ENCODE peak calls at places on chromosome 16, in seven cellular contexts. One of them, this sample, is unnamed.

GRCh38 chr16:52271088-52271487 is 275.9 kb downstream of the TOX3 start:
- DNase-seq in A549: no peak
- DNase-seq in Peyer's patch: no peak
- DNase-seq in fibroblast of the aortic adventitia: no peak
- DNase-seq in kidney: no peak
- DNase-seq in SJCRH30: no peak
- DNase-seq in cardiac fibroblast: no peak
- DNase-seq in this sample: no peak

GRCh38 chr16:27312580-27313421 is 973 bp upstream of the IL4R start:
- DNase-seq in A549: no peak
- DNase-seq in Peyer's patch: peak; percentile 36
- DNase-seq in fibroblast of the aortic adventitia: no peak
- DNase-seq in kidney: peak; percentile 38
- DNase-seq in SJCRH30: no peak
- DNase-seq in cardiac fibroblast: no peak
- DNase-seq in this sample: no peak

GRCh38 chr16:12471383-12471782 is 332.3 kb downstream of the CPPED1 start:
- DNase-seq in A549: no peak
- DNase-seq in Peyer's patch: no peak
- DNase-seq in fibroblast of the aortic adventitia: no peak
- DNase-seq in kidney: no peak
- DNase-seq in SJCRH30: no peak
- DNase-seq in cardiac fibroblast: no peak
- DNase-seq in this sample: no peak

GRCh38 chr16:15034266-15035162 is 21.4 kb downstream of the NTAN1 start:
- DNase-seq in A549: no peak
- DNase-seq in Peyer's patch: peak; percentile 44
- DNase-seq in fibroblast of the aortic adventitia: no peak
- DNase-seq in kidney: peak; percentile 75
- DNase-seq in SJCRH30: no peak
- DNase-seq in cardiac fibroblast: peak; percentile 48
- DNase-seq in this sample: no peak

GRCh38 chr16:81581107-81581506 is 136.5 kb downstream of the CMIP start:
- DNase-seq in A549: no peak
- DNase-seq in Peyer's patch: peak; percentile 74
- DNase-seq in fibroblast of the aortic adventitia: no peak
- DNase-seq in kidney: no peak
- DNase-seq in SJCRH30: no peak
- DNase-seq in cardiac fibroblast: no peak
- DNase-seq in this sample: no peak

GRCh38 chr16:10608687-10609409 is 28.4 kb upstream of the EMP2 start:
- DNase-seq in A549: no peak
- DNase-seq in Peyer's patch: no peak
- DNase-seq in fibroblast of the aortic adventitia: peak; percentile 68
- DNase-seq in kidney: no peak
- DNase-seq in SJCRH30: no peak
- DNase-seq in cardiac fibroblast: peak; percentile 41
- DNase-seq in this sample: no peak

GRCh38 chr16:50309156-50309526 is 42.8 kb downstream of the ADCY7 start:
- DNase-seq in A549: no peak
- DNase-seq in Peyer's patch: no peak
- DNase-seq in fibroblast of the aortic adventitia: no peak
- DNase-seq in kidney: peak; percentile 57
- DNase-seq in SJCRH30: no peak
- DNase-seq in cardiac fibroblast: no peak
- DNase-seq in this sample: no peak

GRCh38 chr16:13427943-13428342 is 492.0 kb upstream of the ERCC4 start:
- DNase-seq in A549: no peak
- DNase-seq in Peyer's patch: no peak
- DNase-seq in fibroblast of the aortic adventitia: no peak
- DNase-seq in kidney: no peak
- DNase-seq in SJCRH30: no peak
- DNase-seq in cardiac fibroblast: no peak
- DNase-seq in this sample: no peak

GRCh38 chr16:58678716-58679115 is 5.9 kb downstream of the SLC38A7 start:
- DNase-seq in A549: peak; percentile 55
- DNase-seq in Peyer's patch: no peak
- DNase-seq in fibroblast of the aortic adventitia: peak; percentile 54
- DNase-seq in kidney: peak; percentile 43
- DNase-seq in SJCRH30: no peak
- DNase-seq in cardiac fibroblast: peak; percentile 57
- DNase-seq in this sample: no peak

GRCh38 chr16:27377666-27378485 is 24.1 kb upstream of the IL21R start:
- DNase-seq in A549: no peak
- DNase-seq in Peyer's patch: peak; percentile 46
- DNase-seq in fibroblast of the aortic adventitia: no peak
- DNase-seq in kidney: no peak
- DNase-seq in SJCRH30: no peak
- DNase-seq in cardiac fibroblast: no peak
- DNase-seq in this sample: no peak

GRCh38 chr16:88430524-88431446 is 22.3 kb upstream of the ZFPM1 start:
- DNase-seq in A549: no peak
- DNase-seq in Peyer's patch: peak; percentile 80
- DNase-seq in fibroblast of the aortic adventitia: no peak
- DNase-seq in kidney: no peak
- DNase-seq in SJCRH30: no peak
- DNase-seq in cardiac fibroblast: no peak
- DNase-seq in this sample: no peak
- H3K4me3 ChIP-seq in A549: no peak overlapping the region
- H3K4me3 ChIP-seq in Peyer's patch: peak overlapping the region; percentile 42
- H3K4me3 ChIP-seq in fibroblast of the aortic adventitia: no peak overlapping the region
- H3K4me3 ChIP-seq in kidney: no peak overlapping the region
- H3K4me3 ChIP-seq in SJCRH30: no peak overlapping the region
- H3K4me3 ChIP-seq in cardiac fibroblast: peak overlapping the region; percentile 17
- H3K4me3 ChIP-seq in this sample: no peak overlapping the region

DNA sequence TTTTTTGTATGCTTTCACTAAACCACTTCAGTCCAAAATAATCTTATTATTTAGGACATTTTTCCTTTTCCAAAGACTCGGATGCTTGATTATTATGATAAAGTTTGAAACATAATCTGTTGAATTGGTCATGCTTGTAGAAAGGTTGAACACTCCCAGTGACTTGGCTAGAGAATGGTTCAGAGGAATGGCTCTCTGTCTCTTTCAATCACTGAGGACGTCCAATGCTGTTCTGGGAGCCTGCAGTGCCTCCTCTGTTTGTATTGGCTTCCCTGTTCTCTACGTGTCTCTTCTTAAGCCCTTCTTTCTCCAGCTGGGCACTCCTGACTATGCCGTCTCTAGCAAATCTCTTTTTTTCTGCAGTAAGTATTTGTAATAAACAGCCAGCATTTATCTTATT is 369.0 kb upstream of the DYNLRB2 start:
- DNase-seq in A549: no peak
- DNase-seq in Peyer's patch: no peak
- DNase-seq in fibroblast of the aortic adventitia: peak; percentile 13
- DNase-seq in kidney: no peak
- DNase-seq in SJCRH30: no peak
- DNase-seq in cardiac fibroblast: no peak
- DNase-seq in this sample: no peak
- H3K4me3 ChIP-seq in A549: no peak overlapping the region
- H3K4me3 ChIP-seq in Peyer's patch: no peak overlapping the region
- H3K4me3 ChIP-seq in fibroblast of the aortic adventitia: no peak overlapping the region
- H3K4me3 ChIP-seq in kidney: no peak overlapping the region
- H3K4me3 ChIP-seq in SJCRH30: no peak overlapping the region
- H3K4me3 ChIP-seq in cardiac fibroblast: no peak overlapping the region
- H3K4me3 ChIP-seq in this sample: no peak overlapping the region

GRCh38 chr16:73047221-73047535 is 750 bp downstream of the ZFHX3 start:
- DNase-seq in A549: no peak
- DNase-seq in Peyer's patch: no peak
- DNase-seq in fibroblast of the aortic adventitia: peak; percentile 87
- DNase-seq in kidney: peak; percentile 1
- DNase-seq in SJCRH30: no peak
- DNase-seq in cardiac fibroblast: peak; percentile 67
- DNase-seq in this sample: no peak

GRCh38 chr16:73047536-73048291 is at the start of gene ZFHX3:
- DNase-seq in A549: peak; percentile 73
- DNase-seq in Peyer's patch: peak; percentile 82
- DNase-seq in fibroblast of the aortic adventitia: peak; percentile 51
- DNase-seq in kidney: peak; percentile 91
- DNase-seq in SJCRH30: peak; percentile 63
- DNase-seq in cardiac fibroblast: peak; percentile 71
- DNase-seq in this sample: peak; percentile 71

GRCh38 chr16:73046484-73047214 is 1.3 kb downstream of the ZFHX3 start:
- DNase-seq in A549: no peak
- DNase-seq in Peyer's patch: peak; percentile 14
- DNase-seq in fibroblast of the aortic adventitia: no peak
- DNase-seq in kidney: peak; percentile 1
- DNase-seq in SJCRH30: no peak
- DNase-seq in cardiac fibroblast: no peak
- DNase-seq in this sample: peak; percentile 61

GRCh38 chr16:73049051-73049910 is 1.4 kb upstream of the ZFHX3 start:
- DNase-seq in A549: no peak
- DNase-seq in Peyer's patch: no peak
- DNase-seq in fibroblast of the aortic adventitia: no peak
- DNase-seq in kidney: no peak
- DNase-seq in SJCRH30: no peak
- DNase-seq in cardiac fibroblast: no peak
- DNase-seq in this sample: no peak

GRCh38 chr16:73048292-73049050 is 543 bp upstream of the ZFHX3 start:
- DNase-seq in A549: peak; percentile 69
- DNase-seq in Peyer's patch: peak; percentile 69
- DNase-seq in fibroblast of the aortic adventitia: peak; percentile 43
- DNase-seq in kidney: peak; percentile 82
- DNase-seq in SJCRH30: no peak
- DNase-seq in cardiac fibroblast: peak; percentile 29
- DNase-seq in this sample: no peak
- H3K4me3 ChIP-seq in A549: peak overlapping the region; percentile 72
- H3K4me3 ChIP-seq in Peyer's patch: peak overlapping the region; percentile 61
- H3K4me3 ChIP-seq in fibroblast of the aortic adventitia: peak overlapping the region; percentile 80
- H3K4me3 ChIP-seq in kidney: peak overlapping the region; percentile 53
- H3K4me3 ChIP-seq in SJCRH30: peak overlapping the region; percentile 89
- H3K4me3 ChIP-seq in cardiac fibroblast: peak overlapping the region; percentile 43
- H3K4me3 ChIP-seq in this sample: peak overlapping the region; percentile 86

GRCh38 chr16:30928390-30928789 is 5.0 kb downstream of the FBXL19 start:
- DNase-seq in A549: no peak
- DNase-seq in Peyer's patch: no peak
- DNase-seq in fibroblast of the aortic adventitia: no peak
- DNase-seq in kidney: no peak
- DNase-seq in SJCRH30: no peak
- DNase-seq in cardiac fibroblast: no peak
- DNase-seq in this sample: no peak

GRCh38 chr16:30926333-30926811 is 3.0 kb downstream of the FBXL19 start:
- DNase-seq in A549: no peak
- DNase-seq in Peyer's patch: no peak
- DNase-seq in fibroblast of the aortic adventitia: no peak
- DNase-seq in kidney: no peak
- DNase-seq in SJCRH30: no peak
- DNase-seq in cardiac fibroblast: no peak
- DNase-seq in this sample: no peak

GRCh38 chr16:30926937-30927788 is 3.8 kb downstream of the FBXL19 start:
- DNase-seq in A549: no peak
- DNase-seq in Peyer's patch: no peak
- DNase-seq in fibroblast of the aortic adventitia: no peak
- DNase-seq in kidney: no peak
- DNase-seq in SJCRH30: no peak
- DNase-seq in cardiac fibroblast: no peak
- DNase-seq in this sample: no peak

GRCh38 chr16:30929167-30929566 is 5.8 kb downstream of the FBXL19 start:
- DNase-seq in A549: no peak
- DNase-seq in Peyer's patch: no peak
- DNase-seq in fibroblast of the aortic adventitia: no peak
- DNase-seq in kidney: no peak
- DNase-seq in SJCRH30: no peak
- DNase-seq in cardiac fibroblast: no peak
- DNase-seq in this sample: no peak

GRCh38 chr16:30927789-30928378 is 4.5 kb downstream of the FBXL19 start:
- DNase-seq in A549: peak; percentile 79
- DNase-seq in Peyer's patch: peak; percentile 68
- DNase-seq in fibroblast of the aortic adventitia: peak; percentile 23
- DNase-seq in kidney: peak; percentile 87
- DNase-seq in SJCRH30: peak; percentile 79
- DNase-seq in cardiac fibroblast: peak; percentile 54
- DNase-seq in this sample: peak; percentile 94
- H3K4me3 ChIP-seq in A549: no peak overlapping the region
- H3K4me3 ChIP-seq in Peyer's patch: no peak overlapping the region
- H3K4me3 ChIP-seq in fibroblast of the aortic adventitia: no peak overlapping the region
- H3K4me3 ChIP-seq in kidney: no peak overlapping the region
- H3K4me3 ChIP-seq in SJCRH30: no peak overlapping the region
- H3K4me3 ChIP-seq in cardiac fibroblast: no peak overlapping the region
- H3K4me3 ChIP-seq in this sample: no peak overlapping the region

GRCh38 chr16:89257281-89257731 is 39.8 kb downstream of the ZNF778 start:
- DNase-seq in A549: no peak
- DNase-seq in Peyer's patch: no peak
- DNase-seq in fibroblast of the aortic adventitia: no peak
- DNase-seq in kidney: peak; percentile 72
- DNase-seq in SJCRH30: no peak
- DNase-seq in cardiac fibroblast: peak; percentile 18
- DNase-seq in this sample: no peak
- H3K4me3 ChIP-seq in A549: no peak overlapping the region
- H3K4me3 ChIP-seq in Peyer's patch: peak overlapping the region; percentile 22
- H3K4me3 ChIP-seq in fibroblast of the aortic adventitia: peak overlapping the region; percentile 57
- H3K4me3 ChIP-seq in kidney: peak overlapping the region; percentile 71
- H3K4me3 ChIP-seq in SJCRH30: no peak overlapping the region
- H3K4me3 ChIP-seq in cardiac fibroblast: peak overlapping the region; percentile 47
- H3K4me3 ChIP-seq in this sample: no peak overlapping the region

DNA sequence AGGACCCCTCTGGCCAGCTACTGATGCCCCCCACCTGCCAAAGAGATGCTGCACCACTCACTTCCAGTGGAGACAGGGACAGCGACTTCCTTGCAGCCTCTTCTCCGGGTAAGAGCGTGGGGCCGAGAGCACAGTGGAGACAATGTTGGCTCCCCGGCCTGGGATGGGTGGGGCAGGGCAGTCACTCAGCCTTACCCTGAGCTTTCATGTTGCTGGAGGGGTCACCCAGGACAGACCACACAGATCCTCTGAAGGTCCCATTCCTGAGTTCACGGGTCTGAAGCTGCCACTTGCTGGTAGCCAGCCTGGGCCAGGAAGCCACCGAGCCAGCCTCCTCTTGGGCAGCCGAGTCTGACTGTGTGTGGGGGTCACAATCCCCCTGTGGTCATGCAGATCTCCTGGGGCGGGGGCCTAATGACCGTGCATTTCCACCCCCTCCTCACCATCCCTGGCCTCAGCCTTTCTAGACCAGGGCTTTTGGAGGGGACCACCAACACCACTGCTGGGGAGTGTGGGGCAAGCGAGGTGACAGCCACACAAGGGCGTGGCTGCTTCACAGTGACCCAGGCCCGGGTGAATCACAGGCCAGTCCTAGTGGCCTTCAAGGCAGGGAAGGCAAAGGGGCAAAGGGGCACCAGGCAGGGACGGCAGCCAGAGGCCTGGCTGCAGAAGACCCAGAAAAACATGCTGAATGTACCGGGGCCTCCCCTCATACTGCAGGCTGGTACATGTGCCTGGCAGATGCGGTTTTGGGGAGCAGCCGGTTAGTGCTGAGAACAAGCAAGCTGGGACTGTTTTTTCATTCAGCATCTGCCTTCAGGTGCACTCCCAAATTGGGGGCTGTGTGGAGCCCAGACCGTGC is 10.4 kb downstream of the TAF1C start:
- DNase-seq in A549: no peak
- DNase-seq in Peyer's patch: no peak
- DNase-seq in fibroblast of the aortic adventitia: no peak
- DNase-seq in kidney: peak; percentile 80
- DNase-seq in SJCRH30: no peak
- DNase-seq in cardiac fibroblast: no peak
- DNase-seq in this sample: no peak
- H3K4me3 ChIP-seq in A549: no peak overlapping the region
- H3K4me3 ChIP-seq in Peyer's patch: no peak overlapping the region
- H3K4me3 ChIP-seq in fibroblast of the aortic adventitia: no peak overlapping the region
- H3K4me3 ChIP-seq in kidney: no peak overlapping the region
- H3K4me3 ChIP-seq in SJCRH30: no peak overlapping the region
- H3K4me3 ChIP-seq in cardiac fibroblast: no peak overlapping the region
- H3K4me3 ChIP-seq in this sample: no peak overlapping the region

GRCh38 chr16:57058291-57058861 is 34.0 kb upstream of the CPNE2 start:
- DNase-seq in A549: no peak
- DNase-seq in Peyer's patch: no peak
- DNase-seq in fibroblast of the aortic adventitia: no peak
- DNase-seq in kidney: no peak
- DNase-seq in SJCRH30: no peak
- DNase-seq in cardiac fibroblast: no peak
- DNase-seq in this sample: no peak
- H3K4me3 ChIP-seq in A549: no peak overlapping the region
- H3K4me3 ChIP-seq in Peyer's patch: no peak overlapping the region
- H3K4me3 ChIP-seq in fibroblast of the aortic adventitia: no peak overlapping the region
- H3K4me3 ChIP-seq in kidney: no peak overlapping the region
- H3K4me3 ChIP-seq in SJCRH30: no peak overlapping the region
- H3K4me3 ChIP-seq in cardiac fibroblast: no peak overlapping the region
- H3K4me3 ChIP-seq in this sample: no peak overlapping the region

This sample was measured in WERI-Rb-1.